ENCODE peak calls at places on chromosomes 12 and 14, in four cellular contexts. O is activated naive CD4-positive, alpha-beta T cell; B is H4; R is left ventricle myocardium superior. K is an unnamed sample.

GRCh38 chr14:27049611-27050172 is 451.9 kb upstream of the NOVA1 start:
- DNase-seq in O (no peak), B (no peak), R (no peak), K (no peak)

GRCh38 chr12:55698965-55699364 is 8.7 kb downstream of the ITGA7 start:
- DNase-seq in O (no peak), B (no peak), R (peak), K (no peak)

GRCh38 chr14:102363182-102363952 is 626 bp downstream of the TECPR2 start:
- DNase-seq in O (no peak), B (no peak), R (peak), K (no peak)

GRCh38 chr12:95790912-95791849 is 617 bp upstream of the NTN4 start:
- DNase-seq in O (no peak), B (no peak), R (peak), K (no peak)

GRCh38 chr12:116529048-116529447 is 30.1 kb upstream of the MAP1LC3B2 start:
- DNase-seq in O (no peak), B (peak), R (no peak), K (no peak)

GRCh38 chr12:101407054-101407437 is 526 bp downstream of the ARL1 start:
- DNase-seq in O (no peak), B (no peak), R (peak), K (no peak)

GRCh38 chr14:52950410-52950897 is 396 bp downstream of the FERMT2 start:
- DNase-seq in O (no peak), B (peak), R (peak), K (no peak)

GRCh38 chr12:69024907-69025306 is 91.9 kb upstream of the CPM start:
- DNase-seq in O (no peak), B (no peak), R (no peak), K (no peak)

GRCh38 chr12:11872055-11872454 is 198.7 kb upstream of the BCL2L14 start:
- DNase-seq in O (no peak), B (no peak), R (no peak), K (no peak)

K was measured in NCI-H1048.